ENCODE peak calls at places on chromosomes 6 and 20, in eight cellular contexts. V is uterus; T is amygdala; J is LoVo; W is stimulated activated CD4-positive, alpha-beta T cell treated with anti-CD3 and anti-CD28 coated beads, Interleukin-2, amount 100 ng/mL, for 24 hours; L is left cardiac atrium; X is BJ; G is HS-27A. P is an unnamed sample.

GRCh38 chr6:148608211-148608951 is 138.4 kb upstream of the UST start:
- DNase-seq in V (no peak), T (no peak), J (no peak), W (no peak), L (no peak), X (no peak), G (peak; percentile 4), P (no peak)

GRCh38 chr20:33373735-33374605 is 27.3 kb downstream of the CDK5RAP1 start:
- DNase-seq in V (no peak), T (no peak), J (peak; percentile 7), W (no peak), L (no peak), X (peak; percentile 49), G (peak; percentile 17), P (no peak)

GRCh38 chr20:46151936-46152335 is 33.8 kb downstream of the CD40 start:
- DNase-seq in V (no peak), T (no peak), J (no peak), W (no peak), L (no peak), X (no peak), G (no peak), P (no peak)

GRCh38 chr6:156601821-156602301 is 175.3 kb upstream of the ARID1B start:
- DNase-seq in V (no peak), T (no peak), J (no peak), W (no peak), L (peak; percentile 63), X (no peak), G (no peak), P (no peak)

GRCh38 chr6:21228411-21228810 is 365.1 kb upstream of the SOX4 start:
- DNase-seq in V (no peak), T (no peak), J (no peak), W (no peak), L (no peak), X (no peak), G (no peak), P (peak; percentile 71)

GRCh38 chr6:90406142-90406794 is 109.6 kb upstream of the BACH2 start:
- DNase-seq in V (no peak), T (no peak), J (peak; percentile 32), W (peak; percentile 36), L (no peak), X (no peak), G (no peak), P (peak; percentile 56)

GRCh38 chr20:25685276-25686080 is 11.2 kb downstream of the ZNF337 start:
- DNase-seq in V (no peak), T (no peak), J (no peak), W (no peak), L (no peak), X (no peak), G (no peak), P (no peak)

GRCh38 chr6:46612645-46613044 is 40.0 kb downstream of the CYP39A1 start:
- DNase-seq in V (no peak), T (no peak), J (no peak), W (no peak), L (peak; percentile 29), X (no peak), G (no peak), P (no peak)

GRCh38 chr6:24836116-24836515 is 37.4 kb upstream of the ARMH2 start:
- DNase-seq in V (no peak), T (no peak), J (no peak), W (no peak), L (no peak), X (no peak), G (no peak), P (no peak)

GRCh38 chr20:33566781-33567603 is 77.1 kb downstream of the CBFA2T2 start:
- DNase-seq in V (no peak), T (no peak), J (no peak), W (no peak), L (no peak), X (no peak), G (no peak), P (no peak)

GRCh38 chr6:145208474-145208873 is 526.8 kb downstream of the EPM2A start:
- DNase-seq in V (no peak), T (no peak), J (no peak), W (no peak), L (no peak), X (no peak), G (no peak), P (no peak)

GRCh38 chr6:44122821-44123220 is 4.4 kb downstream of the MRPL14 start:
- DNase-seq in V (no peak), T (no peak), J (no peak), W (no peak), L (no peak), X (no peak), G (no peak), P (no peak)

GRCh38 chr6:132167966-132168365 is 216.8 kb upstream of the CCN2 start:
- DNase-seq in V (no peak), T (no peak), J (no peak), W (no peak), L (no peak), X (no peak), G (no peak), P (no peak)

GRCh38 chr6:64330694-64331309 is 695.2 kb downstream of the PHF3 start:
- DNase-seq in V (peak; percentile 55), T (peak; percentile 3), J (peak; percentile 57), W (no peak), L (peak; percentile 61), X (no peak), G (peak; percentile 24), P (peak; percentile 38)